ENCODE peak calls at places on chromosome 9, in four cellular contexts. Y is left lung, L is colonic mucosa, U is PC-3. Q is an unnamed sample.

GRCh38 chr9:110206388-110206787 is 1.6 kb downstream of the C9orf152 start:
- DNase-seq in Y (no peak), U (no peak), L (peak), Q (no peak)

GRCh38 chr9:130590305-130590704 is 10.9 kb downstream of the FUBP3 start:
- DNase-seq in Y (no peak), U (no peak), L (no peak), Q (no peak)

GRCh38 chr9:130308081-130308571 is 42.6 kb downstream of the HMCN2 start:
- DNase-seq in L (no peak), U (no peak), Y (peak), Q (no peak)

GRCh38 chr9:93110400-93110855 is 14.4 kb downstream of the CARD19 start:
- DNase-seq in L (no peak), U (no peak), Y (peak), Q (peak)

GRCh38 chr9:135504262-135505229 is 4.1 kb downstream of the MRPS2 start:
- DNase-seq in L (peak), U (peak), Y (peak), Q (no peak)

GRCh38 chr9:13213337-13213736 is 66.2 kb downstream of the MPDZ start:
- DNase-seq in U (peak), Y (no peak), L (no peak), Q (no peak)

GRCh38 chr9:93301911-93302525 is 118.1 kb downstream of the WNK2 start:
- DNase-seq in U (no peak), L (peak), Y (no peak), Q (peak)

GRCh38 chr9:136543830-136544548 is 1.9 kb downstream of the NOTCH1 start:
- DNase-seq in L (peak), U (no peak), Y (no peak), Q (no peak)

GRCh38 chr9:686381-686813 is 155.1 kb upstream of the DMRT1 start:
- DNase-seq in L (no peak), U (peak), Y (no peak), Q (no peak)

GRCh38 chr9:71783120-71783523 is 14.8 kb upstream of the CEMIP2 start:
- DNase-seq in Y (no peak), L (peak), U (peak), Q (no peak)

GRCh38 chr9:6078382-6079105 is 63.1 kb upstream of the RANBP6 start:
- DNase-seq in U (no peak), Y (no peak), L (no peak), Q (no peak)

GRCh38 chr9:107675476-107676264 is 186.1 kb upstream of the KLF4 start:
- DNase-seq in U (no peak), L (no peak), Y (no peak), Q (no peak)

GRCh38 chr9:135814421-135814820 is 92.9 kb downstream of the CAMSAP1 start:
- DNase-seq in Y (no peak), L (no peak), U (no peak), Q (no peak)

GRCh38 chr9:92328225-92328624 is 2.5 kb downstream of the CENPP start:
- DNase-seq in Y (no peak), U (peak), L (no peak), Q (no peak)

GRCh38 chr9:91810286-91810905 is 139.6 kb downstream of the ROR2 start:
- DNase-seq in U (no peak), Y (no peak), L (no peak), Q (peak)

GRCh38 chr9:123072407-123072995 is 39.0 kb downstream of the GPR21 start:
- DNase-seq in U (no peak), Y (no peak), L (no peak), Q (no peak)

GRCh38 chr9:22238809-22239684 is 207.6 kb upstream of the DMRTA1 start:
- DNase-seq in L (no peak), Y (no peak), U (peak), Q (no peak)

GRCh38 chr9:128082173-128082572 is 14.1 kb downstream of the SLC25A25 start:
- DNase-seq in U (peak), Y (no peak), L (no peak), Q (no peak)

GRCh38 chr9:89106224-89106851 is 72.3 kb downstream of the SHC3 start:
- DNase-seq in U (no peak), Y (no peak), L (no peak), Q (no peak)

GRCh38 chr9:89109666-89110065 is 69.0 kb downstream of the SHC3 start:
- DNase-seq in Y (no peak), L (no peak), U (no peak), Q (no peak)

DNA sequence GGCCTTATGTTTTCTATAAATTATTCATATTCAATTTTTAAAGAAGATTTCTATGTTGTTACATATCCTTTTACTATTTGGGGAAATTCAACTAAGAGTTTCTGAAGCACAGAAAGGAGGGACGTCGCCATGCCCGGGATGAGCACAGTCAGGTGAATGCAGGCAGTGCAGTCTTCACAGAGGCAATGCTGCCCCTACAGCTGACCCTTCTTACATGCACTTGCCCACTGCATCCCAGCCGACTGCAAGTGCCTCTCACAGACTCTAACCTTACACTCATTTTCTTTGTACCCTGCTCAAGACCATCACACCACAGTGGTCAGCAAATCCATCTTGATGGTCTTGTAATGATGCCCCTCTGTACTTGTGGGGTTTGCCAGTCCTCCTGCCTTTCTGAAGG is 73.8 kb downstream of the SHC3 start:
- DNase-seq in Y (no peak), U (no peak), L (no peak), Q (no peak)
- TF ChIP-seq CTCF in Y (no peak), U (no peak), L (no peak), Q (no peak)

GRCh38 chr9:35606726-35607125 is 1.7 kb downstream of the TESK1 start:
- DNase-seq in Y (no peak), U (no peak), L (no peak), Q (peak)

GRCh38 chr9:35605336-35606137 is 475 bp downstream of the TESK1 start:
- DNase-seq in U (no peak), Y (peak), L (peak), Q (peak)

GRCh38 chr9:35604578-35605335 is at the start of gene TESK1:
- DNase-seq in U (peak), Y (peak), L (peak), Q (peak)

GRCh38 chr9:35603986-35604577 is 980 bp upstream of the TESK1 start:
- DNase-seq in Y (peak), U (peak), L (peak), Q (peak)

DNA sequence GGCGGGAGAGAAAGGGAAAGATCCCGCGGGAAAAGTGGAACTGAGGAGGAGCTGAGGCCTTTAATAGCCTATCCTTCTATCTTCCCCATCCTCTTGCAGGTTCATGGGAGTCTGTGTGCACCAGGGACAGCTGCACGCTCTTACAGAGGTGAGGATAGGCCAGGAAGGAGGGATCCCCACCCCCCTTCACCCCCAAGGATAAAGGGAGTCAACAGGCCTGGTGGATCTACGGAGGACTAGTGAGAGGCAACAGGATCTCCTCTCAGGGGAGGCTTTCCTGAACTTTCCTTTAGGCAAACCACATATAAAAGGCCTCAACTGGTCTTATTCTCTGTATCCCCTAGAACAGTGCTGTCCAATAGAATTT is 1.1 kb downstream of the TESK1 start:
- DNase-seq in U (no peak), L (no peak), Y (no peak), Q (peak)
- H3K27ac ChIP-seq in U (no peak), L (peak), Y (peak), Q (peak)

DNA sequence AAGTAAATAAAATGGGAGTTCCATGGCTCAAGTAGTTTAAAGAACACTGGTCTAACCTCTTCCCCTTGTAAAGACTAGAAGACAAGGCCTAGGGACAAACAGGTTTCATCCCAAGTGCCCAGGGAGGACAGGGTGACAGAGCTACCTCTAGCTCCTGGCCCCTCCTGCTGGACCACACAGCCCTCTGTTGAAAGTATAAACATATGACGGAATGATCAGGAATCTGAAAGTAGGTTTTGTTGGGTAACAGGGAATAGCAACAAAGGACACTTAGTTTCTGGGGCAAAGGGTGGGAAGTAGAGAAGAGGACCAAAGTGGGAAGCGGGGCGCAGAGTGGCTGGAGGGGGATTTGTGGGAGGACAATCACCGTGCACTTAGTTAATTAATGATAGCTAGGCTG is 67.0 kb upstream of the DAB2IP start:
- DNase-seq in Y (no peak), U (no peak), L (no peak), Q (no peak)
- TF ChIP-seq CTCF in Y (no peak), U (no peak), L (no peak), Q (no peak)

GRCh38 chr9:75814667-75815066 is 75.8 kb upstream of the PCSK5 start:
- DNase-seq in L (no peak), Y (no peak), U (no peak), Q (no peak)
- H3K27ac ChIP-seq in L (no peak), Y (no peak), U (no peak), Q (no peak)

GRCh38 chr9:121926417-121926816 is 166.7 kb downstream of the TTLL11 start:
- DNase-seq in L (no peak), U (no peak), Y (no peak), Q (no peak)

GRCh38 chr9:121930970-121931369 is 162.1 kb downstream of the TTLL11 start:
- DNase-seq in U (no peak), L (no peak), Y (no peak), Q (no peak)

GRCh38 chr9:121927081-121927480 is 166.0 kb downstream of the TTLL11 start:
- DNase-seq in L (no peak), U (no peak), Y (no peak), Q (no peak)

GRCh38 chr9:121927636-121928035 is 165.5 kb downstream of the TTLL11 start:
- DNase-seq in Y (no peak), L (no peak), U (no peak), Q (no peak)

DNA sequence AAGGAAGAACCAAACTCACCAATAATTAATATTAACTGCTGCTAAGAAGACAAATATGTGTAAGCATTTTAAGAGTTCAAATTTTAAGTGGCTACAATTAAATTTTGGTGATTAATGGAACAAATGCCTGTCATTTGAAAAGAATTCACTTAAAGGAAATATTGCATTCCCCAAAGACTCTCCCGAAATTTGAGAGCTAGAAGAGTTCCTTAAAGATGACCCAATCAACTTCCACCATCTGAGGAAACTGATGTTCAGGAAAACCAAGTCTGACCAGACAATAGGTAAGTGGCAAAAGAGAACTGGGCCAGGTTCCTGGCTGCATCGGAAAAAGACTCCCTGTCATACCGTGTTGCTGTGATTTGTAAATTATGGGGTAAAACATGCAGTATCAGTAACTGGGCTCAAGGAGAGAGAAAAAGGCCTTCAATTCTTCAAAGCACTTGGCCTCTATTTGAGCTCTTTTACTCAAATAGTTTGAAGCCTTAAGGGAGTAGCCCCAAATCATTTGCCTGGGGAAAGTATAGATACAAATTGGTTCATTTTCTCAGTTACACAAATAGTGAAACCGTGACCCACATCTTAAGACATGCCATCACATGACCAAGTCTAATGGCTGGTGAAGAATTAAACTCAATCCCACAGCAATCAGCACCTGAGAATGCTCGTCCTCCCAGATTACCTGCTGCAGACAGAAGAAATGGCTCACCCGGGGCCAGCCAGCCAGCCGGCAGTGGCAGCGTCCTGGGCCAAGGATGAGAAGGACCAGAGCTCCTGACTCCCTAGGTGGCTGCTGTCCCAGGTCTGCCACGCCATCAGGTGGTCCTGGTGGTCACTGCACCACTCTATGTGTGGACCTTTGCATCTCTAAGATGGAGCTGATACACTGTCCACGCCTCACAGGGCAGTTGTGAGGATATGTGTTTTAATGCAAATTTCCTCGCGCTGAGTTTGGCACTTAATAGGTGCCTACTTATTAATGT is 162.9 kb downstream of the TTLL11 start:
- DNase-seq in U (no peak), L (no peak), Y (no peak), Q (no peak)
- TF ChIP-seq CTCF in U (peak), L (no peak), Y (no peak), Q (no peak)

DNA sequence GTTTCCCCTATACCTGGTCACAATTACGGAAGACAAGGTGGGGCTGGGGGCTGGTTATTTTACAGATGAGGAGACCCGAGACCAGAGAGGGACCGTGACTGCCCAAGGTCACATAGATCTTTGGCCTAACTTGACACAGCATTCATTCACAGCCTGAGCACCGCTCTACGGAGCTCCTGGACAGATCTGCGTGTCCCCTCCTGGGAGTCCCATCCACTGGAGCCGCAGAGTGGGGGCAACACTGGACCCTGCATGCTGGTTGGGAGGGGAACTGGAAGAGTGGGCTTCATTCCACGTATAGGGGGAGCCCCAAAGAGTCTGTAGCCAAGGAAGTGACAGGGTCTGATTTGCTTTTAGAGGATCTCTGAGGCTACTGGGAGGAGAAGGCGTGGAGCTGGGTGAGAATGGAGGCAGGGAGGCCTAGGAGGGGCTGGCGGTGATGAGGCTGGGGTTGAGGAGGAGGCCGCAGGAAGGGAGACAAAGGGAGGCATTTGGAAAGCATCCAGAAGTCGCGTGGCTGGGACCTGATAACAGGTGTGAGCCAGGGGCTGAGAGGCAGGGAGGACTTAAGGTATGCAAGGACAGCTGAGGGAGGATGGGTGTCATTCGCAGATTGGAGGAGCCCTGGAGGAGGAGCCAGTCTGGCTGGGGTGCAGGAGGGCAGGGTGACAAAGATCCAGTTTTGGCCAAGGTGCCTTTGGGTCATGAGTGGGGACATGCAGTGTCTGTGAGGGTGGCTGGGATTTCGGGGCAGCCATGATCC is 64.3 kb upstream of the IER5L start:
- DNase-seq in L (no peak), U (no peak), Y (no peak), Q (no peak)
- H3K27ac ChIP-seq in L (no peak), U (no peak), Y (no peak), Q (no peak)

Q was measured in coronary artery.